ENCODE peak calls at places on chromosomes 1 and 21, in seven cellular contexts. L is stimulated activated CD4-positive, alpha-beta T cell treated with anti-CD3 and anti-CD28 coated beads, Interleukin-2, amount 100 ng/mL, for 48 hours; G is thyroid gland; X is stimulated activated naive CD4-positive, alpha-beta T cell; P is stimulated activated CD8-positive, alpha-beta memory T cell treated with anti-CD3 and anti-CD28 coated beads, Interleukin-15, amount 100 ng/mL, for 4 hours; O is cardiac muscle cell; E is heart left ventricle. W is an unnamed sample.

GRCh38 chr1:55128418-55128817 is 86.7 kb downstream of the USP24 start:
- DNase-seq in L (no peak), X (no peak), E (no peak), P (no peak), O (no peak), G (no peak), W (no peak)

GRCh38 chr1:203072002-203072607 is 13.7 kb downstream of the MYOG start:
- DNase-seq in X (no peak), O (no peak), E (no peak), G (no peak), L (no peak), P (no peak), W (no peak)

GRCh38 chr1:24275510-24275909 is 43.6 kb upstream of the GRHL3 start:
- DNase-seq in O (no peak), E (no peak), X (no peak), P (no peak), G (no peak), L (no peak), W (no peak)

GRCh38 chr1:209675567-209676154 is 449 bp downstream of the G0S2 start:
- DNase-seq in G (peak; percentile 30), E (peak; percentile 46), X (peak; percentile 19), P (no peak), O (peak; percentile 57), L (no peak), W (peak; percentile 22)

GRCh38 chr1:161307892-161308638 is 1.7 kb downstream of the MPZ start:
- DNase-seq in E (no peak), L (no peak), X (no peak), P (no peak), G (no peak), O (no peak), W (no peak)

GRCh38 chr1:201468844-201469644 is at the start of gene PHLDA3:
- DNase-seq in L (no peak), X (no peak), E (peak; percentile 88), O (peak; percentile 93), G (peak; percentile 83), P (peak; percentile 14), W (peak; percentile 68)

GRCh38 chr1:1577367-1578011 is 2.8 kb upstream of the SSU72 start:
- DNase-seq in G (no peak), L (no peak), P (no peak), O (no peak), X (no peak), E (no peak), W (no peak)

GRCh38 chr21:46083271-46084040 is 14.5 kb upstream of the COL6A2 start:
- DNase-seq in L (no peak), G (no peak), P (no peak), O (no peak), X (no peak), E (no peak), W (no peak)

GRCh38 chr1:92843046-92843423 is 11.2 kb downstream of the RPL5 start:
- DNase-seq in O (no peak), G (no peak), X (no peak), L (no peak), P (no peak), E (no peak), W (no peak)

GRCh38 chr1:243428617-243429342 is 172.9 kb downstream of the SDCCAG8 start:
- DNase-seq in L (no peak), E (no peak), P (no peak), X (no peak), G (no peak), O (no peak), W (no peak)

GRCh38 chr1:59171788-59172187 is 125.1 kb upstream of the FGGY start:
- DNase-seq in X (no peak), L (no peak), G (no peak), E (no peak), P (no peak), O (no peak), W (no peak)

W was measured in stimulated activated naive CD8-positive, alpha-beta T cell treated with anti-CD3 and anti-CD28 coated beads, Interleukin-15, amount 100 ng/mL, for 72 hours.